ENCODE peak calls at places on chromosomes 16 and 17, in seven cellular contexts. R, G, B, I, U, Y and C are unnamed samples.

GRCh38 chr17:82031885-82032627 is 578 bp downstream of the RAC3 start:
- DNase-seq in Y (no peak), R (no peak), I (no peak), G (no peak), B (no peak), U (no peak), C (no peak)

GRCh38 chr17:70048020-70048419 is 27.0 kb upstream of the KCNJ16 start:
- DNase-seq in B (no peak), I (no peak), G (no peak), R (no peak), U (no peak), Y (no peak), C (no peak)

GRCh38 chr16:30397776-30398659 is 2.8 kb downstream of the ZNF48 start:
- DNase-seq in Y (no peak), U (no peak), R (no peak), I (no peak), B (peak; percentile 28), G (no peak), C (no peak)

GRCh38 chr16:84414789-84415326 is 46.5 kb downstream of the ATP2C2 start:
- DNase-seq in I (no peak), U (no peak), Y (no peak), R (no peak), G (no peak), B (no peak), C (no peak)

GRCh38 chr16:27644165-27644564 is 94.2 kb downstream of the KATNIP start:
- DNase-seq in G (no peak), B (no peak), R (no peak), I (no peak), Y (no peak), U (no peak), C (no peak)

GRCh38 chr16:69187891-69188451 is 1.0 kb downstream of the SNTB2 start:
- DNase-seq in R (peak; percentile 74), I (peak; percentile 35), B (peak; percentile 60), G (no peak), U (peak; percentile 54), Y (no peak), C (peak; percentile 53)

GRCh38 chr16:84685210-84685609 is 14.6 kb upstream of the USP10 start:
- DNase-seq in Y (no peak), R (peak; percentile 16), G (no peak), I (no peak), B (no peak), U (no peak), C (no peak)

GRCh38 chr17:4162366-4162765 is 19.4 kb downstream of the CYB5D2 start:
- DNase-seq in R (no peak), Y (no peak), B (no peak), G (no peak), I (no peak), U (peak; percentile 43), C (no peak)

GRCh38 chr16:66547101-66547989 is 2.6 kb downstream of the TK2 start:
- DNase-seq in B (no peak), G (no peak), I (no peak), U (no peak), R (no peak), Y (no peak), C (no peak)

GRCh38 chr17:34139996-34140395 is 115.1 kb upstream of the CCL2 start:
- DNase-seq in G (no peak), U (no peak), Y (no peak), I (no peak), R (no peak), B (no peak), C (no peak)

GRCh38 chr16:84741351-84741791 is 41.6 kb downstream of the USP10 start:
- DNase-seq in R (no peak), G (no peak), U (peak; percentile 33), I (peak; percentile 16), B (peak; percentile 72), Y (no peak), C (peak; percentile 74)

GRCh38 chr16:9219811-9220210 is 128.4 kb downstream of the HAPSTR1 start:
- DNase-seq in Y (no peak), B (no peak), G (no peak), U (no peak), R (no peak), I (no peak), C (no peak)

GRCh38 chr16:88792078-88792550 is 7.1 kb upstream of the PIEZO1 start:
- DNase-seq in I (no peak), U (no peak), B (peak; percentile 70), Y (no peak), G (no peak), R (no peak), C (peak; percentile 59)

GRCh38 chr17:40598928-40599627 is 33.8 kb upstream of the CCR7 start:
- DNase-seq in I (peak; percentile 75), B (no peak), U (peak; percentile 69), Y (no peak), G (no peak), R (peak; percentile 90), C (no peak)

GRCh38 chr17:80869476-80869875 is 122.2 kb upstream of the CHMP6 start:
- DNase-seq in U (no peak), Y (no peak), B (no peak), I (no peak), R (no peak), G (no peak), C (no peak)

GRCh38 chr17:57810740-57811632 is 38.9 kb downstream of the MRPS23 start:
- DNase-seq in R (peak; percentile 73), Y (no peak), B (peak; percentile 56), U (peak; percentile 23), I (no peak), G (no peak), C (peak; percentile 69)

GRCh38 chr16:63617047-63617989 is 1504.5 kb downstream of the CDH11 start:
- DNase-seq in U (no peak), I (no peak), B (no peak), Y (no peak), G (peak; percentile 14), R (no peak), C (no peak)

GRCh38 chr16:19639986-19640421 is 78.0 kb downstream of the KNOP1 start:
- DNase-seq in U (no peak), B (no peak), R (no peak), I (peak; percentile 3), Y (no peak), G (no peak), C (no peak)

GRCh38 chr17:63841350-63842172 is 924 bp downstream of the SMARCD2 start:
- DNase-seq in G (peak; percentile 80), U (peak; percentile 65), Y (no peak), B (peak; percentile 61), R (peak; percentile 83), I (no peak), C (peak; percentile 66)

GRCh38 chr17:37107406-37108083 is 158.8 kb downstream of the AATF start:
- DNase-seq in B (no peak), U (peak; percentile 18), I (no peak), R (no peak), G (no peak), Y (no peak), C (peak; percentile 7)

GRCh38 chr17:36017799-36018198 is at the start of gene CCL23:
- DNase-seq in R (no peak), G (no peak), I (no peak), Y (no peak), B (no peak), U (no peak), C (no peak)

GRCh38 chr17:65230040-65230439 is 92.9 kb downstream of the RGS9 start:
- DNase-seq in U (no peak), I (no peak), B (no peak), G (no peak), R (no peak), Y (no peak), C (no peak)